ENCODE peak calls at places on chromosome 1, in five cellular contexts. One of them, this sample, is unnamed.

GRCh38 chr1:69791311-69791710 is 223.6 kb downstream of the LRRC7 start:
- DNase-seq in fibroblast of mammary gland: peak
- DNase-seq in HCT116: no peak
- DNase-seq in IMR-90: no peak
- DNase-seq in heart left ventricle: no peak
- DNase-seq in this sample: peak

GRCh38 chr1:192702212-192702993 is 66.5 kb downstream of the RGS13 start:
- DNase-seq in fibroblast of mammary gland: peak
- DNase-seq in HCT116: peak
- DNase-seq in IMR-90: peak
- DNase-seq in heart left ventricle: no peak
- DNase-seq in this sample: peak

GRCh38 chr1:65393345-65393744 is 27.1 kb upstream of the LEPR start:
- DNase-seq in fibroblast of mammary gland: peak
- DNase-seq in HCT116: no peak
- DNase-seq in IMR-90: peak
- DNase-seq in heart left ventricle: no peak
- DNase-seq in this sample: peak

GRCh38 chr1:20180221-20181207 is 5.4 kb upstream of the UBXN10 start:
- DNase-seq in fibroblast of mammary gland: no peak
- DNase-seq in HCT116: no peak
- DNase-seq in IMR-90: no peak
- DNase-seq in heart left ventricle: no peak
- DNase-seq in this sample: no peak

GRCh38 chr1:109788695-109789521 is 25.2 kb upstream of the EPS8L3 start:
- DNase-seq in fibroblast of mammary gland: no peak
- DNase-seq in HCT116: peak
- DNase-seq in IMR-90: no peak
- DNase-seq in heart left ventricle: no peak
- DNase-seq in this sample: no peak

GRCh38 chr1:163761898-163762297 is 440.1 kb downstream of the NUF2 start:
- DNase-seq in fibroblast of mammary gland: no peak
- DNase-seq in HCT116: no peak
- DNase-seq in IMR-90: no peak
- DNase-seq in heart left ventricle: no peak
- DNase-seq in this sample: no peak

GRCh38 chr1:154711416-154711815 is 103.4 kb upstream of the ADAR start:
- DNase-seq in fibroblast of mammary gland: no peak
- DNase-seq in HCT116: no peak
- DNase-seq in IMR-90: no peak
- DNase-seq in heart left ventricle: no peak
- DNase-seq in this sample: no peak

GRCh38 chr1:14599787-14600186 is 1.3 kb downstream of the KAZN start:
- DNase-seq in fibroblast of mammary gland: no peak
- DNase-seq in HCT116: no peak
- DNase-seq in IMR-90: no peak
- DNase-seq in heart left ventricle: no peak
- DNase-seq in this sample: no peak

GRCh38 chr1:29749546-29749945 is 513.2 kb downstream of the PTPRU start:
- DNase-seq in fibroblast of mammary gland: no peak
- DNase-seq in HCT116: no peak
- DNase-seq in IMR-90: no peak
- DNase-seq in heart left ventricle: no peak
- DNase-seq in this sample: no peak

GRCh38 chr1:66505671-66506392 is 28.1 kb upstream of the SGIP1 start:
- DNase-seq in fibroblast of mammary gland: peak
- DNase-seq in HCT116: no peak
- DNase-seq in IMR-90: peak
- DNase-seq in heart left ventricle: peak
- DNase-seq in this sample: peak

GRCh38 chr1:198620951-198621824 is 17.7 kb upstream of the PTPRC start:
- DNase-seq in fibroblast of mammary gland: no peak
- DNase-seq in HCT116: no peak
- DNase-seq in IMR-90: no peak
- DNase-seq in heart left ventricle: no peak
- DNase-seq in this sample: no peak

DNA sequence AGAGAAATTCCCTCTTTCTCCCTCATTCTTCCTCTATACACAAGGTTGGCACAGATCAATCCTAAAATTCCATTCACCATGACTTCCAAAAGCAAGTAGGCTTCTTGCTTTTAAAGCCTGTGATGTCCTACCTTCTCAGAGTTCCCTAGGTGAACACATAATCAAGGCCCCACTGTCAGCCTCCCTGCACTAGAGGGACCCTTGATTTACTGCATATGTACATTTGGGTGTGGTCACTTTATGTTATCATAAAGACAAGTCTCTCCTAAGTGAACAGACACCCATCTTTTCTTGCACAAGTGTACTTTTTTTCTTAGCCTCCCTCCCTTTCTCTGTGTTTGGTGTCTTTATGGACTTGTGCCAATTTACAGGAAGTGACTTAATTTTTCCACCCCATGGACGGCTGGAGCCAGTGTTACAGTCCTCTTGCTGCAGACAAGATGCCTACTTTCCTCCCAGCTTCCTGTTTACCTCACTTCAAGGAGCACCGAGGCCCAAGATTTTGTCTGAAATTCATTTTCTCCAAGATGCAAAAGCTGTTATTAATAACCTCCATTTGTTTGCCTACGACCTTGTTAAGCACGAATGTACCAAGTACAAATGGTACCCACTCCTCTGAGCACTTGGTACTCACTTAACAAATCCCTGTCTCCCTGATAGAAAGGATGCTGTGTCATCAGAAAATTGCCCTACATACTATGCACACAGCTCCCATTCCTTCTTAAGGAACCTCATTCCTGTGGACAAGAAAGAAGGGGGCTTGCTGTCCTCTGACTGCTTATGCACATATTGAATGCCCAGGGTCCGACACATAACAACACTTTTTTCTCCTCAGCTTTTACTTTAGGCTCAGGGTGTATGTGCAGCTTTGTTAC is 82.8 kb upstream of the SLC44A3 start:
- DNase-seq in fibroblast of mammary gland: peak
- DNase-seq in HCT116: no peak
- DNase-seq in IMR-90: peak
- DNase-seq in heart left ventricle: no peak
- DNase-seq in this sample: no peak
- TF ChIP-seq CTCF in fibroblast of mammary gland: no peak
- TF ChIP-seq CTCF in HCT116: no peak
- TF ChIP-seq CTCF in IMR-90: no peak
- TF ChIP-seq CTCF in heart left ventricle: no peak
- TF ChIP-seq CTCF in this sample: no peak

GRCh38 chr1:43318831-43319230 is 18.0 kb downstream of the TIE1 start:
- DNase-seq in fibroblast of mammary gland: no peak
- DNase-seq in HCT116: no peak
- DNase-seq in IMR-90: no peak
- DNase-seq in heart left ventricle: no peak
- DNase-seq in this sample: no peak

GRCh38 chr1:43315963-43316737 is 15.4 kb downstream of the TIE1 start:
- DNase-seq in fibroblast of mammary gland: no peak
- DNase-seq in HCT116: no peak
- DNase-seq in IMR-90: no peak
- DNase-seq in heart left ventricle: no peak
- DNase-seq in this sample: no peak

GRCh38 chr1:43317817-43318471 is 17.2 kb downstream of the TIE1 start:
- DNase-seq in fibroblast of mammary gland: peak
- DNase-seq in HCT116: no peak
- DNase-seq in IMR-90: peak
- DNase-seq in heart left ventricle: no peak
- DNase-seq in this sample: peak

GRCh38 chr1:43315481-43315880 is 14.7 kb downstream of the TIE1 start:
- DNase-seq in fibroblast of mammary gland: no peak
- DNase-seq in HCT116: no peak
- DNase-seq in IMR-90: no peak
- DNase-seq in heart left ventricle: no peak
- DNase-seq in this sample: no peak

DNA sequence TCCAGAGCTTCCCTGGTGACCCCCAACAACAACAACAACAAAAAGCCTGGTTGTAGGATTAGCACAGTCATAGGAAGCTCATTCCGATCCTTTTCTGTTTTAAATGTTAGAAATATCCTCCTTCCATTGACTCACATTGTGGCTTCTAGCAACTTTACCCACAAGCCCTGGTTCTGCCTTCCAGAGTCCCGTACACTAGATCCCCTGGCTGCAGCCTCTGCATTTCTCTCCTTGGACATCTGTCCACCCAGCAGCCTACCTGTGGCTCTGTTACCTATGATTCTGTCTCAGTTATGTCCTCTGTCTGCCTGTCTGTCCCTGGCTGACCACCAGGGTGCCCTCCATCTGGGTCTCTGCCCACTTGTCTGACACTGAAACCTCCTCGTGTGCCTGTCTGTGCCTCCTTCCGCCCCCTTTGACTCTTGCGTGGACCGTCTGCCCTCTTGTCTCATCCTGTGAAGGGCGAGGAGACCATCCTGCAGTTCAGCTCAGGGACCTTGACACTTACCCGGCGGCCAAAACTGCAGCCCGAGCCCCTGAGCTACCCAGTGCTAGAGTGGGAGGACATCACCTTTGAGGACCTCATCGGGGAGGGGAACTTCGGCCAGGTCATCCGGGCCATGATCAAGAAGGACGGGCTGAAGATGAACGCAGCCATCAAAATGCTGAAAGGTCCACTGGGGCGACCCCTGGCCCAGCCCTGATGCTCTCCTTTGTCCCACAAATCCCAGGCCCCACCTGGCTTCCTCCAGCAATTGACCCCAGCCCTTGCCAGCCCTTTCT is 16.1 kb downstream of the TIE1 start:
- DNase-seq in fibroblast of mammary gland: no peak
- DNase-seq in HCT116: no peak
- DNase-seq in IMR-90: peak
- DNase-seq in heart left ventricle: no peak
- DNase-seq in this sample: no peak
- TF ChIP-seq CTCF in fibroblast of mammary gland: peak
- TF ChIP-seq CTCF in HCT116: no peak
- TF ChIP-seq CTCF in IMR-90: peak
- TF ChIP-seq CTCF in heart left ventricle: no peak
- TF ChIP-seq CTCF in this sample: no peak

GRCh38 chr1:23208527-23208926 is 8.8 kb downstream of the HTR1D start:
- DNase-seq in fibroblast of mammary gland: no peak
- DNase-seq in HCT116: no peak
- DNase-seq in IMR-90: no peak
- DNase-seq in heart left ventricle: no peak
- DNase-seq in this sample: no peak

GRCh38 chr1:23209765-23210164 is 7.5 kb downstream of the HTR1D start:
- DNase-seq in fibroblast of mammary gland: no peak
- DNase-seq in HCT116: no peak
- DNase-seq in IMR-90: no peak
- DNase-seq in heart left ventricle: no peak
- DNase-seq in this sample: no peak

GRCh38 chr1:23210963-23211362 is 6.3 kb downstream of the HTR1D start:
- DNase-seq in fibroblast of mammary gland: no peak
- DNase-seq in HCT116: no peak
- DNase-seq in IMR-90: no peak
- DNase-seq in heart left ventricle: no peak
- DNase-seq in this sample: no peak

GRCh38 chr1:23211955-23212354 is 5.3 kb downstream of the HTR1D start:
- DNase-seq in fibroblast of mammary gland: no peak
- DNase-seq in HCT116: no peak
- DNase-seq in IMR-90: no peak
- DNase-seq in heart left ventricle: no peak
- DNase-seq in this sample: no peak

GRCh38 chr1:23210351-23210785 is 6.9 kb downstream of the HTR1D start:
- DNase-seq in fibroblast of mammary gland: no peak
- DNase-seq in HCT116: peak
- DNase-seq in IMR-90: no peak
- DNase-seq in heart left ventricle: no peak
- DNase-seq in this sample: no peak
- TF ChIP-seq CTCF in fibroblast of mammary gland: no peak
- TF ChIP-seq CTCF in HCT116: peak
- TF ChIP-seq CTCF in IMR-90: no peak
- TF ChIP-seq CTCF in heart left ventricle: no peak
- TF ChIP-seq CTCF in this sample: no peak

DNA sequence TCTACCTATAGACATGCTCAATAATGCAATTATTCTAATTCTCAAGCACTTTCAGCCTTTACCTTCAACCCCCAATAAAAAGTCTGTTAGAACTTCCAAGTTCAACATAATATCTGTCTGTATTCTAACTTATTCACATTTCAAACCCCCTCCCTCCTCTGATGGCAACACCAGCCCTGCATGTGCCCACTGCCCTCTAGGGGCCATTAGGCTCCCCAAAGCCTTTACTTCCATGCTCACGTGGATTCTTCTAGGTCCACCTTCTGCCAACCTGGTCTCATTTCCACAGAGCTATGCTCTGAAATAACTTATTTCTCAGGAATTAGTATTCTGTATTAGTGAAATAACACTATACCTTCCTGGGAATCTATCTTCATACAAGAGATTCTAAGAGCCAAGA is 22.2 kb upstream of the KPRP start:
- DNase-seq in fibroblast of mammary gland: no peak
- DNase-seq in HCT116: no peak
- DNase-seq in IMR-90: no peak
- DNase-seq in heart left ventricle: no peak
- DNase-seq in this sample: no peak
- TF ChIP-seq CTCF in fibroblast of mammary gland: peak
- TF ChIP-seq CTCF in HCT116: peak
- TF ChIP-seq CTCF in IMR-90: no peak
- TF ChIP-seq CTCF in heart left ventricle: no peak
- TF ChIP-seq CTCF in this sample: no peak

GRCh38 chr1:71357708-71358107 is 276.9 kb upstream of the ZRANB2 start:
- DNase-seq in fibroblast of mammary gland: no peak
- DNase-seq in HCT116: no peak
- DNase-seq in IMR-90: no peak
- DNase-seq in heart left ventricle: no peak
- DNase-seq in this sample: no peak
- TF ChIP-seq CTCF in fibroblast of mammary gland: no peak
- TF ChIP-seq CTCF in HCT116: no peak
- TF ChIP-seq CTCF in IMR-90: no peak
- TF ChIP-seq CTCF in heart left ventricle: no peak
- TF ChIP-seq CTCF in this sample: no peak